ENCODE peak calls at places on chromosomes 13 and 19, in seven cellular contexts. C is heart right ventricle, P is transverse colon, T is osteoblast, A is GM23338, U is fibroblast of villous mesenchyme, F is PC-9. Z is an unnamed sample.

GRCh38 chr13:24683833-24684599 is 3.8 kb downstream of the ATP12A start:
- DNase-seq in C (peak), P (peak), T (peak), A (peak), U (peak), F (no peak), Z (no peak)

GRCh38 chr13:35720690-35721554 is 244.4 kb upstream of the MAB21L1 start:
- DNase-seq in C (peak), P (peak), T (peak), A (peak), U (peak), F (no peak), Z (no peak)

GRCh38 chr13:110575322-110576069 is 14.0 kb upstream of the RAB20 start:
- DNase-seq in C (peak), P (no peak), T (no peak), A (no peak), U (peak), F (peak), Z (no peak)

GRCh38 chr13:64662887-64663593 is 2567.1 kb downstream of the PCDH9 start:
- DNase-seq in C (no peak), P (no peak), T (no peak), A (no peak), U (no peak), F (no peak), Z (no peak)

GRCh38 chr13:76954568-76954967 is 6.3 kb downstream of the ACOD1 start:
- DNase-seq in C (no peak), P (no peak), T (no peak), A (peak), U (no peak), F (no peak), Z (no peak)

GRCh38 chr13:73075546-73075945 is 16.7 kb downstream of the KLF5 start:
- DNase-seq in C (no peak), P (no peak), T (peak), A (peak), U (no peak), F (no peak), Z (no peak)

GRCh38 chr19:27974082-27974513 is 1238.9 kb downstream of the UQCRFS1 start:
- DNase-seq in C (no peak), P (peak), T (peak), A (peak), U (peak), F (no peak), Z (no peak)

GRCh38 chr13:94009696-94010095 is 469.8 kb downstream of the DCT start:
- DNase-seq in C (no peak), P (no peak), T (peak), A (no peak), U (peak), F (no peak), Z (no peak)

GRCh38 chr13:50257646-50258045 is 242.4 kb downstream of the KCNRG start:
- DNase-seq in C (no peak), P (no peak), T (no peak), A (no peak), U (no peak), F (no peak), Z (no peak)

GRCh38 chr13:110964229-110965037 is 49.6 kb upstream of the ANKRD10 start:
- DNase-seq in C (no peak), P (no peak), T (no peak), A (no peak), U (no peak), F (no peak), Z (no peak)

GRCh38 chr13:113537909-113538688 is 46.5 kb upstream of the TFDP1 start:
- DNase-seq in C (no peak), P (no peak), T (no peak), A (no peak), U (no peak), F (no peak), Z (no peak)

GRCh38 chr19:43574424-43575155 is 737 bp downstream of the XRCC1 start:
- DNase-seq in C (no peak), P (no peak), T (peak), A (no peak), U (no peak), F (no peak), Z (no peak)
- TF ChIP-seq CTCF in C (no peak), P (no peak), T (no peak), A (no peak), U (no peak), F (no peak), Z (no peak)

GRCh38 chr13:106349080-106349841 is 186.2 kb downstream of the EFNB2 start:
- DNase-seq in C (peak), P (peak), T (no peak), A (peak), U (no peak), F (peak), Z (peak)
- H3K4me3 ChIP-seq in C (no peak), P (peak), T (peak), A (peak), U (peak), F (peak), Z (peak)

GRCh38 chr19:50795665-50796073 is 5.5 kb downstream of the ACP4 start:
- DNase-seq in C (no peak), P (no peak), T (no peak), A (no peak), U (no peak), F (no peak), Z (no peak)

GRCh38 chr19:50794074-50794777 is 4.0 kb downstream of the ACP4 start:
- DNase-seq in C (no peak), P (peak), T (peak), A (no peak), U (no peak), F (no peak), Z (peak)

GRCh38 chr19:50796128-50796633 is 6.0 kb downstream of the ACP4 start:
- DNase-seq in C (no peak), P (no peak), T (peak), A (peak), U (no peak), F (no peak), Z (no peak)

GRCh38 chr19:50793558-50794065 is 3.4 kb downstream of the ACP4 start:
- DNase-seq in C (no peak), P (no peak), T (peak), A (no peak), U (no peak), F (no peak), Z (no peak)

GRCh38 chr19:50794778-50795664 is 4.8 kb downstream of the ACP4 start:
- DNase-seq in C (no peak), P (no peak), T (peak), A (peak), U (no peak), F (no peak), Z (no peak)
- TF ChIP-seq CTCF in C (no peak), P (no peak), T (peak), A (peak), U (no peak), F (peak), Z (peak)

GRCh38 chr19:46412983-46413261 is 442 bp downstream of the CCDC8 start:
- DNase-seq in C (no peak), P (no peak), T (peak), A (no peak), U (no peak), F (no peak), Z (no peak)
- H3K4me3 ChIP-seq in C (peak), P (peak), T (peak), A (peak), U (peak), F (no peak), Z (no peak)

DNA sequence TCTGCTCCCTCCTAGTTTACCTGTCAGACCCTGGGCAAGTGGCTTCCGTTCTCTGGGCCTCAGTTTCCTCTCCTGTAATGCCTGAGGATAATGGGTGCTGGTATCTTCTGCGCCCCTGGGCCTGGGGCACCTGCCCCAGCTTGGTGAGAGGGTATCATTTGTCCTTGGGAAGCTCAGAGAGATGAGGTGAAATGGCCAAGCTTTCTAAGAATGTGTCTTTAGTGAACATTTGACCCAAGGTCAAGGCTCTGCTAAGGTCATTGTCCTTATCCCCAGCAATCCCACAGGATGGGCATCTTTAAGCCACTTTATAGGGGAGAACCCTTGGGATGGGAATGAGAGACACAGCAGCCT is 1.3 kb upstream of the NFIC start:
- DNase-seq in C (no peak), P (no peak), T (peak), A (no peak), U (no peak), F (no peak), Z (no peak)
- TF ChIP-seq CTCF in C (no peak), P (no peak), T (no peak), A (no peak), U (no peak), F (no peak), Z (no peak)

GRCh38 chr13:28140433-28141125 is 2.2 kb downstream of the PAN3 start:
- DNase-seq in C (no peak), P (no peak), T (no peak), A (peak), U (no peak), F (peak), Z (no peak)
- H3K4me3 ChIP-seq in C (no peak), P (peak), T (peak), A (peak), U (peak), F (peak), Z (peak)

GRCh38 chr13:43193789-43194188 is 170.4 kb downstream of the DNAJC15 start:
- DNase-seq in C (no peak), P (no peak), T (no peak), A (no peak), U (no peak), F (no peak), Z (no peak)

GRCh38 chr13:43195551-43195950 is 172.2 kb downstream of the DNAJC15 start:
- DNase-seq in C (no peak), P (no peak), T (no peak), A (peak), U (no peak), F (no peak), Z (no peak)

GRCh38 chr13:43196171-43196611 is 172.8 kb downstream of the DNAJC15 start:
- DNase-seq in C (peak), P (no peak), T (no peak), A (no peak), U (peak), F (no peak), Z (no peak)

GRCh38 chr13:43195112-43195511 is 171.7 kb downstream of the DNAJC15 start:
- DNase-seq in C (no peak), P (no peak), T (no peak), A (no peak), U (no peak), F (no peak), Z (no peak)

DNA sequence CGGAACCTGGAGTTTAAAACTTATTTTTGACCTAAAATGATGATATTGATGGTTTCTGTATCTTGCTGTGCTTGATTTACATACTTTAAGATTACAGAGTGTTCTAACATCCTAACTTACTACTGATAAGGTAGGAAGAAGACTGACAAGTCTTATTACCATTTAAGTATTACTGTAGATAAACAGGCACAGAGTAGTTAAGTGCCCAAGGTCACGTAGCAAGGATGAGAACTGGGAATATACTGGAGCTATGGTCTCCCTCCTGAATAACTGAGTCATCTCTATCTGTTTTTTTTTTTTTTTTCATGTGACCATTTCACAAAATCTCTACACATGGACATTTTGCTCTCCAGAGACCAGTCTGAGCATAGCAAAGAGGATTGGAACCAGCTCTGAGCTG is 173.4 kb downstream of the DNAJC15 start:
- DNase-seq in C (no peak), P (no peak), T (no peak), A (no peak), U (no peak), F (no peak), Z (no peak)
- TF ChIP-seq CTCF in C (no peak), P (no peak), T (no peak), A (no peak), U (no peak), F (no peak), Z (no peak)

GRCh38 chr19:19543101-19543500 is 5.0 kb downstream of the CILP2 start:
- DNase-seq in C (no peak), P (no peak), T (peak), A (no peak), U (no peak), F (no peak), Z (no peak)
- H3K4me3 ChIP-seq in C (no peak), P (no peak), T (no peak), A (no peak), U (no peak), F (no peak), Z (no peak)

GRCh38 chr13:57829496-57829895 is 198.0 kb downstream of the PCDH17 start:
- DNase-seq in C (no peak), P (no peak), T (no peak), A (no peak), U (no peak), F (no peak), Z (no peak)

DNA sequence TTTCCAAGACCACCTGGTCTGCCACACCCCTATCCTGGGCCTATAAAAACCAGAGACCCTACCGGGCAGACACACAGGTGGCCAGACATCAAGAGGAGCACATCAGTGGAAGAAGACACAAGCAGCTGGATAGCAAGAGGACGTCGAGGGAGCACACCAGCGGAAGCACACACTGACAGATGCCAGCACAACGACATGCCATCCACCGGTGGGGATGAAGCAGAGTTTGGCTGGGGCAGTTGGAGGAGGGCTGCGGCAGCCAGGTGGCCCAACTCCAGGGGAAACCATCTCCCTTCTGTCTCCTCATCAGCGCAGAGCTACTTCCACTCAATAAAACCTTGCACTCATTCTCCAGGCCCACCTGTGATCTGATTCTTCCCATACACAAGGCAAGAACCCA is 200.6 kb downstream of the PCDH17 start:
- DNase-seq in C (no peak), P (no peak), T (no peak), A (no peak), U (no peak), F (no peak), Z (no peak)
- TF ChIP-seq CTCF in C (no peak), P (no peak), T (no peak), A (no peak), U (no peak), F (no peak), Z (no peak)

DNA sequence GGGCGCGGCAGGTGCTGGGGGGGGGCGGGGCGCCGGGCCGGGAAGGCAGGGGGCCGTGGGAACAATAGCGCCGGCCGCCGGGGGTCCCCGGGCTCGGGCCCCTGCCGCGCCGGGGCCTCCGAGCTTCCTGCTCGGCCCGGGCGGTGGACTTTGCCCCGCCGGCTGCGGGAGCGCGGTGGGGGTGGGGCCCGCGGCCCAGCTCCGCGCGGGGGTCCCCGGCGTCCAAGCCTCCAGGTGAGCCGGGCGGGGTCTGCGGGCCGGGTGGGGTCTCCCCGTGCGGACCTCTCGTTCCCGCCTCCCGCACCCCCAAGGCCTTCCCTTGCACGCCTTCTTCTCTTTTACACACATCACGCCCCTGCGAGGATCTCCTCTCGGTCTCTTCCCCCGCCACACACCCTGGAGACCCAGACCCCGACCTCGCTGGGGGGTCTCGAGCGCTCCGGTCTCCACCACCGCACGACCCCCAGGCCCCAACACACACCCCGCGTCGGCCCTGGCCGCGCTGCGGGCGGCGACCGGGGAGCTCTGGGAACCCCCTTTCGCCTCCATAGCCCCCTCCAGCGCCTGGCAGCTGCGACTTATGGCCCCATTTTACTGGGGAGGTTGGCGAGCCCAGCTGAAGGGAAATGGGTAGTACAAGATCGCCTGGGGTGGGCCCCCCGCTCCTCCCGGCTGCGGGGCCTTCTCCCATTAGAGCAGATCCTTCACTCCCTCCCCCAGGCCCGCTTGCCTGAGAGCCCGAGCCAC is 701 bp downstream of the CAMSAP3 start:
- DNase-seq in C (no peak), P (peak), T (peak), A (peak), U (no peak), F (no peak), Z (no peak)
- H3K4me3 ChIP-seq in C (peak), P (peak), T (no peak), A (peak), U (no peak), F (peak), Z (peak)